ENCODE peak calls at places on chromosomes 6 and 20, in seven cellular contexts. N is K562, R is mesenchymal stem cell, F is fibroblast of lung, G is IMR-90, L is H9, O is keratinocyte. Y is an unnamed sample. For H3K9me3, the result is how much of the 10 kb centered on the place peaks cover.

GRCh38 chr6:31186052-31186734 is 15.7 kb upstream of the POU5F1 start:
- DNase-seq in G (no peak), F (no peak), R (no peak), N (no peak), L (no peak), O (no peak), Y (no peak)

GRCh38 chr6:21816231-21816630 is 222.7 kb downstream of the SOX4 start:
- DNase-seq in N (no peak), F (no peak), L (no peak), R (no peak), O (no peak), G (no peak), Y (no peak)

GRCh38 chr6:134802426-134803058 is 147.4 kb downstream of the ALDH8A1 start:
- DNase-seq in R (peak), G (peak), N (no peak), O (no peak), L (no peak), F (no peak), Y (no peak)

GRCh38 chr6:35215665-35216411 is 2.1 kb downstream of the SCUBE3 start:
- DNase-seq in G (peak), F (no peak), R (no peak), N (no peak), O (no peak), L (no peak), Y (no peak)

GRCh38 chr6:3612341-3613041 is 139.0 kb downstream of the PXDC1 start:
- DNase-seq in L (no peak), O (peak), F (peak), G (peak), N (no peak), R (peak), Y (no peak)

GRCh38 chr20:21361266-21361665 is 36.1 kb downstream of the NKX2-4 start:
- DNase-seq in L (no peak), N (no peak), F (peak), O (no peak), G (peak), R (peak), Y (no peak)

GRCh38 chr6:26222587-26222986 is 135.4 kb downstream of the HFE start:
- DNase-seq in F (no peak), L (no peak), G (no peak), O (no peak), N (no peak), R (no peak), Y (peak)

GRCh38 chr6:111862314-111862713 is 10.9 kb downstream of the FYN start:
- DNase-seq in O (no peak), F (no peak), N (no peak), L (no peak), G (no peak), R (no peak), Y (no peak)

GRCh38 chr6:164889980-164890379 is 419.4 kb downstream of the C6orf118 start:
- DNase-seq in N (no peak), F (no peak), R (no peak), G (no peak), O (no peak), L (no peak), Y (no peak)

GRCh38 chr6:161161121-161161520 is 112.7 kb downstream of the AGPAT4 start:
- DNase-seq in R (no peak), N (no peak), G (no peak), L (no peak), O (no peak), F (no peak), Y (no peak)

GRCh38 chr6:151998784-151999183 is 191.3 kb downstream of the ESR1 start:
- DNase-seq in R (no peak), L (no peak), O (no peak), G (no peak), F (no peak), N (no peak), Y (no peak)

GRCh38 chr20:25178563-25179438 is 16.7 kb upstream of the ENTPD6 start:
- DNase-seq in N (peak), L (no peak), F (peak), G (peak), O (peak), R (peak), Y (peak)

GRCh38 chr6:53961679-53962370 is 149.4 kb upstream of the MLIP start:
- DNase-seq in N (no peak), L (peak), F (no peak), R (peak), G (peak), O (no peak), Y (peak)

GRCh38 chr6:43125555-43125954 is 45.5 kb upstream of the SRF start:
- DNase-seq in N (no peak), O (no peak), G (no peak), L (no peak), F (no peak), R (peak), Y (no peak)

GRCh38 chr6:88492824-88493223 is 326.7 kb upstream of the CNR1 start:
- DNase-seq in L (no peak), R (peak), F (peak), G (peak), O (no peak), N (peak), Y (no peak)

GRCh38 chr6:163099621-163100171 is 314.8 kb upstream of the QKI start:
- DNase-seq in L (peak), R (no peak), F (no peak), O (no peak), N (no peak), G (no peak), Y (peak)
- H3K9ac ChIP-seq in L (no peak), R (no peak), F (no peak), O (no peak), N (no peak), G (no peak), Y (no peak)

DNA sequence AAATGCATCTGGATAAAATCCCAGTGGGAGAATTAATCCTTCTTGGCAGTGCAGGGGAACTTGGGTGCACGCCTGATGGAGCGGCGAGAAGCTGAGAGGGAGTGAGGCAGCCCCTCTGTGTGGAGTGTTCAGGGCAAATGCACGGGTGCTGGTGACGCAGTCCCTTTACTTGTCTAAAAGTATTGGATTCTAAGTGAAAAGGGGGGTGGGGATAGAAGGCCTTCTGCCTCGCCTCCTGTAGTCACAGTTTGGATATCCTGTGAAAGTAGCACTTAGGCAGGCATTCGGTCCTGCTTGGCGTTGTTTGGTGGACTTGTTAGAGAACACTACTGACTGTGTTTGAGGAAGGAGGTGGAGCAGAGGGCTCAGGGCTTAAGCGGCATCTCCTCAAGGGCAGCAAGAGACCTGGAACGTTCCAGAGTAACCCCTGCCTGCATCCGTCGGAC is 39.3 kb downstream of the PHACTR3 start:
- DNase-seq in G (no peak), L (no peak), F (no peak), N (no peak), R (no peak), O (no peak), Y (no peak)
- H3K9me3 ChIP-seq in G (under half), L (under half), F (under half), N (under half), R (under half), O (under half), Y (under half)

GRCh38 chr6:41559655-41560439 is 13.7 kb downstream of the FOXP4 start:
- DNase-seq in L (no peak), G (no peak), R (no peak), F (no peak), O (no peak), N (no peak), Y (no peak)
- H3K9ac ChIP-seq in L (no peak), G (no peak), R (peak), F (no peak), O (peak), N (no peak), Y (no peak)

DNA sequence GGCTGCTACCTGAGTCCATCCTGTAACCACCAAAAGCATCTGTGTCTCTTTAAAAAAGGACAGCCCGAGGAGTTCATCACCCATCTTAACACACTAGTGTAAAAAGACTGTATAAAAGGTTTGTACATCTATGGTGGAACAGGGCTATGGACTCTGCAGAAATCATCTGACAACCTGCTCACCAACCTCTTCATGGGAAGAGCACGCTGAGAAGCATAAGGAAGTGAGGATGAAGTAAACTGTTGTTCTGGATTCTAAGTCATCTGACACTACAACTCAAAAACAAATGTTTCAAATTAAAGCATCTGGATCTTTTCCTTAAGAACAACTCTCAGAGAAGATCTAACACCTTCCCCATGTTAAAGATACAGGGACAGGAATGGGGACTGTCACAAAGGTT is 5.4 kb downstream of the IFNGR1 start:
- DNase-seq in F (no peak), G (no peak), O (no peak), N (no peak), L (no peak), R (no peak), Y (no peak)
- H3K9me3 ChIP-seq in F (under half), G (under half), O (under half), N (under half), L (under half), R (under half), Y (under half)